ENCODE peak calls at places on chromosomes 4 and X, in nine cellular contexts. W is RWPE1; H is pons; L is Peyer's patch; G is mucosa of gallbladder; E is GM12864; M is cardiac septum; X is T47D; S is activated CD4-positive, alpha-beta T cell treated with anti-CD3 and anti-CD28 coated beads, Interleukin-2, amount 10 ng/mL, durations not matched to agents 7 days and 5 days. D is an unnamed sample.

GRCh38 chr4:150581611-150582010 is 340 bp upstream of the MAB21L2 start:
- DNase-seq in E (no peak), H (peak; percentile 48), L (peak; percentile 77), W (no peak), X (no peak), M (no peak), G (no peak), S (no peak), D (peak; percentile 95)

GRCh38 chrX:24210190-24210589 is 60.7 kb downstream of the ZFX start:
- DNase-seq in X (no peak), L (no peak), M (no peak), S (no peak), G (no peak), H (no peak), W (no peak), E (no peak), D (no peak)

GRCh38 chrX:56343231-56343630 is 111.1 kb downstream of the KLF8 start:
- DNase-seq in G (no peak), W (no peak), L (no peak), M (peak; percentile 63), H (no peak), E (no peak), S (no peak), X (no peak), D (no peak)

GRCh38 chrX:136747003-136747986 is 33.4 kb downstream of the ARHGEF6 start:
- DNase-seq in G (no peak), S (no peak), X (no peak), M (no peak), W (no peak), H (no peak), L (no peak), E (no peak), D (no peak)

GRCh38 chr4:20831746-20832145 is 131.5 kb downstream of the PACRGL start:
- DNase-seq in M (no peak), E (no peak), G (no peak), H (no peak), W (no peak), X (no peak), L (no peak), S (no peak), D (no peak)

GRCh38 chr4:113756005-113756410 is 5.5 kb downstream of the CAMK2D start:
- DNase-seq in G (no peak), M (no peak), X (no peak), L (no peak), S (no peak), E (peak; percentile 36), W (peak; percentile 40), H (peak; percentile 64), D (peak; percentile 90)

GRCh38 chr4:2647403-2648158 is 108.6 kb downstream of the TNIP2 start:
- DNase-seq in S (no peak), L (peak; percentile 41), W (no peak), X (no peak), M (peak; percentile 50), H (peak; percentile 52), G (no peak), E (no peak), D (no peak)

GRCh38 chrX:1086444-1087409 is 125.7 kb downstream of the CRLF2 start:
- DNase-seq in M (no peak), W (peak; percentile 37), E (no peak), L (no peak), X (no peak), G (no peak), H (no peak), S (no peak), D (no peak)

GRCh38 chrX:10620121-10620699 is at the start of gene MID1:
- DNase-seq in L (peak; percentile 74), W (peak; percentile 67), X (peak; percentile 72), E (no peak), G (peak; percentile 59), S (no peak), M (no peak), H (peak; percentile 36), D (peak; percentile 83)